ENCODE peak calls at places on chromosome 21, in nine cellular contexts. C, M, Z, D, L, A, F, G and I are unnamed samples.

GRCh38 chr21:39613029-39613934 is 542 bp downstream of the B3GALT5 start:
- DNase-seq in C (no peak), M (no peak), Z (no peak), D (no peak), L (no peak), A (no peak), F (no peak), G (peak; percentile 33), I (no peak)

GRCh38 chr21:45322960-45323461 is 35.3 kb upstream of the POFUT2 start:
- DNase-seq in C (peak; percentile 77), M (no peak), Z (no peak), D (no peak), L (no peak), A (no peak), F (no peak), G (no peak), I (no peak)

GRCh38 chr21:43884861-43885370 is 19.9 kb downstream of the AGPAT3 start:
- DNase-seq in C (no peak), M (no peak), Z (no peak), D (no peak), L (peak; percentile 78), A (no peak), F (no peak), G (peak; percentile 20), I (no peak)

GRCh38 chr21:41894922-41895557 is 15.9 kb upstream of the PRDM15 start:
- DNase-seq in C (peak; percentile 84), M (no peak), Z (peak; percentile 45), D (no peak), L (no peak), A (no peak), F (no peak), G (peak; percentile 85), I (no peak)

GRCh38 chr21:33308586-33309490 is 15.9 kb upstream of the IFNAR1 start:
- DNase-seq in C (no peak), M (no peak), Z (peak; percentile 73), D (no peak), L (no peak), A (no peak), F (no peak), G (peak; percentile 69), I (no peak)

GRCh38 chr21:42156690-42157605 is 62.0 kb upstream of the ABCG1 start:
- DNase-seq in C (no peak), M (no peak), Z (no peak), D (no peak), L (peak; percentile 37), A (no peak), F (no peak), G (peak; percentile 22), I (no peak)

GRCh38 chr21:17925900-17926299 is 106.7 kb upstream of the C21orf91 start:
- DNase-seq in C (no peak), M (no peak), Z (no peak), D (no peak), L (no peak), A (no peak), F (peak; percentile 10), G (peak; percentile 68), I (no peak)

GRCh38 chr21:42112223-42112622 is 41.1 kb downstream of the UMODL1 start:
- DNase-seq in C (no peak), M (no peak), Z (no peak), D (no peak), L (no peak), A (no peak), F (no peak), G (no peak), I (no peak)

GRCh38 chr21:37208741-37209225 is 58.4 kb downstream of the VPS26C start:
- DNase-seq in C (no peak), M (no peak), Z (no peak), D (no peak), L (no peak), A (no peak), F (no peak), G (no peak), I (no peak)

GRCh38 chr21:39900491-39900890 is 33.3 kb downstream of the PCP4 start:
- DNase-seq in C (no peak), M (no peak), Z (no peak), D (no peak), L (no peak), A (no peak), F (no peak), G (no peak), I (no peak)

GRCh38 chr21:37871121-37871862 is 45.0 kb downstream of the KCNJ6 start:
- DNase-seq in C (peak; percentile 80), M (no peak), Z (peak; percentile 87), D (no peak), L (no peak), A (no peak), F (no peak), G (peak; percentile 83), I (no peak)

GRCh38 chr21:34986561-34987533 is 62.3 kb downstream of the RUNX1 start:
- DNase-seq in C (peak; percentile 90), M (no peak), Z (peak; percentile 74), D (peak; percentile 42), L (no peak), A (no peak), F (no peak), G (peak; percentile 92), I (no peak)

GRCh38 chr21:34950980-34951379 is 98.1 kb downstream of the RUNX1 start:
- DNase-seq in C (no peak), M (no peak), Z (no peak), D (no peak), L (no peak), A (no peak), F (no peak), G (no peak), I (no peak)

GRCh38 chr21:46148106-46148505 is 7.3 kb downstream of the FTCD start:
- DNase-seq in C (no peak), M (no peak), Z (no peak), D (no peak), L (no peak), A (no peak), F (no peak), G (no peak), I (no peak)

GRCh38 chr21:39317134-39318090 is 4.0 kb upstream of the BRWD1 start:
- DNase-seq in C (no peak), M (no peak), Z (no peak), D (peak; percentile 79), L (no peak), A (no peak), F (no peak), G (no peak), I (no peak)

GRCh38 chr21:43302769-43303168 is 124.2 kb downstream of the SIK1 start:
- DNase-seq in C (no peak), M (no peak), Z (no peak), D (no peak), L (no peak), A (no peak), F (no peak), G (no peak), I (no peak)

GRCh38 chr21:25895565-25896205 is 160.9 kb downstream of the GABPA start:
- DNase-seq in C (peak; percentile 46), M (no peak), Z (no peak), D (peak; percentile 54), L (no peak), A (no peak), F (peak; percentile 9), G (peak; percentile 55), I (no peak)

GRCh38 chr21:32559004-32559610 is 26.2 kb downstream of the TCP10L start:
- DNase-seq in C (no peak), M (no peak), Z (no peak), D (no peak), L (no peak), A (no peak), F (no peak), G (no peak), I (no peak)

GRCh38 chr21:22657786-22658185 is 1659.6 kb downstream of the NCAM2 start:
- DNase-seq in C (no peak), M (no peak), Z (no peak), D (no peak), L (no peak), A (no peak), F (no peak), G (no peak), I (no peak)

GRCh38 chr21:37711294-37711844 is 204.9 kb downstream of the KCNJ6 start:
- DNase-seq in C (no peak), M (no peak), Z (no peak), D (no peak), L (no peak), A (no peak), F (no peak), G (no peak), I (no peak)

GRCh38 chr21:36654341-36654740 is 44.6 kb upstream of the SIM2 start:
- DNase-seq in C (no peak), M (no peak), Z (no peak), D (no peak), L (peak; percentile 81), A (no peak), F (no peak), G (no peak), I (no peak)

GRCh38 chr21:31730687-31731111 is 1.2 kb downstream of the SCAF4 start:
- DNase-seq in C (no peak), M (no peak), Z (no peak), D (no peak), L (no peak), A (no peak), F (no peak), G (peak; percentile 44), I (no peak)

GRCh38 chr21:45378258-45378966 is 26.6 kb upstream of the COL18A1 start:
- DNase-seq in C (peak; percentile 86), M (no peak), Z (no peak), D (no peak), L (peak; percentile 55), A (no peak), F (no peak), G (peak; percentile 45), I (no peak)